ENCODE peak calls at places on chromosomes 12 and 14, in nine cellular contexts. J is lower lobe of right lung; W is CD4-positive, CD25-positive, alpha-beta regulatory T cell; G is AG04450; O is colonic mucosa; Q is neuronal stem cell; F is PC-9; C is ovary; A is psoas muscle. P is an unnamed sample.
A peak's percentile ranks its signal among the peaks of the same experiment; 100 is the strongest.

GRCh38 chr12:109529618-109530300 is 43.5 kb downstream of the MMAB start:
- DNase-seq in W (no peak), A (no peak), C (no peak), O (no peak), F (no peak), J (peak; percentile 6), Q (no peak), G (no peak), P (no peak)

GRCh38 chr12:69331482-69331845 is 16.7 kb upstream of the LYZ start:
- DNase-seq in C (no peak), O (peak; percentile 42), W (no peak), Q (no peak), J (no peak), G (no peak), A (no peak), F (no peak), P (no peak)

GRCh38 chr14:59069455-59069854 is 119.0 kb upstream of the DAAM1 start:
- DNase-seq in W (no peak), Q (no peak), G (no peak), A (no peak), C (no peak), J (no peak), O (no peak), F (no peak), P (no peak)

GRCh38 chr12:107488666-107489065 is 196.9 kb upstream of the PWP1 start:
- DNase-seq in J (no peak), O (no peak), G (no peak), Q (no peak), F (no peak), C (no peak), W (no peak), A (no peak), P (no peak)

GRCh38 chr12:56104815-56105476 is 587 bp downstream of the PA2G4 start:
- DNase-seq in J (no peak), C (peak; percentile 38), G (no peak), W (peak; percentile 44), A (peak; percentile 56), F (no peak), Q (no peak), O (no peak), P (no peak)

GRCh38 chr14:100476012-100476822 is 111.0 kb downstream of the BEGAIN start:
- DNase-seq in G (peak; percentile 76), O (peak; percentile 37), J (no peak), Q (no peak), W (no peak), F (peak; percentile 97), A (no peak), C (no peak), P (peak; percentile 69)

GRCh38 chr14:101033006-101033405 is 129.5 kb upstream of the RTL1 start:
- DNase-seq in Q (no peak), W (no peak), C (peak; percentile 2), G (no peak), F (no peak), A (no peak), J (no peak), O (no peak), P (no peak)

GRCh38 chr14:75363570-75364227 is 64.1 kb upstream of the JDP2 start:
- DNase-seq in G (no peak), A (no peak), C (no peak), O (no peak), Q (no peak), J (no peak), W (no peak), F (no peak), P (no peak)

GRCh38 chr12:106724116-106724515 is 50.4 kb upstream of the RIC8B start:
- DNase-seq in J (no peak), W (no peak), F (no peak), Q (no peak), O (no peak), G (no peak), C (no peak), A (no peak), P (no peak)

GRCh38 chr12:67982165-67982563 is 7.1 kb upstream of the IFNG-AS1 start:
- DNase-seq in J (no peak), W (no peak), O (no peak), Q (no peak), A (no peak), G (no peak), F (no peak), C (no peak), P (no peak)

GRCh38 chr12:26833692-26834168 is 736 bp upstream of the ITPR2 start:
- DNase-seq in F (peak; percentile 62), W (peak; percentile 73), Q (peak; percentile 38), J (peak; percentile 75), G (no peak), A (no peak), C (peak; percentile 41), O (peak; percentile 58), P (peak; percentile 80)

GRCh38 chr12:78421011-78421410 is 443.6 kb upstream of the SYT1 start:
- DNase-seq in Q (no peak), F (no peak), W (no peak), G (no peak), J (no peak), C (no peak), A (no peak), O (no peak), P (no peak)

GRCh38 chr14:93629636-93630035 is 158.6 kb downstream of the PRIMA1 start:
- DNase-seq in F (no peak), A (no peak), W (no peak), O (no peak), J (no peak), Q (no peak), G (no peak), C (no peak), P (no peak)

GRCh38 chr12:6187948-6188793 is 12.0 kb upstream of the CD9 start:
- DNase-seq in J (no peak), A (no peak), C (no peak), G (no peak), O (no peak), F (no peak), Q (no peak), W (no peak), P (no peak)

DNA sequence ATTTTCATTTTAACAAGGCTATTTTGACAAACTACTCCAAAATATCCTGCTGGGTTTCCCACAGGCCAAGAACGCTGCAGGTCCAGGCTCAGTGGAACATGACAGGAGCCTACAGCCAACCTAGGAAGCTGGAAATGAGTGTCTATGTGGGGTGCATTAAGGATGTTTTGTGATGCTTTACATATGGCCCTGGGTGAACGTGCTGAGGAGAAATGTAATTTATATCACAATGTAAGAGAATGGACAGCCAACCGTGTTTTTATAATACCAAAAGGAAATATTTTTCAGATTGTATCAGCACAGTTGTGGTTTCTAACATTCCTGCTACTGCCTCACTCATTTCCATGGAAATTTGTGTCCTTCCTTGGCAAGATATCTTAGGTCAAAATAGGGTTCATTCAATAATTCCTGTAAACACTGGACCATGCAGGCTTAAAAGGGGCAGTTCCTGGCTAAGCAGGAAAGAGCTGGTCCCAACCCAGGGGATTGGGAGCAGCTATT is 51.5 kb downstream of the ST8SIA1 start:
- DNase-seq in C (no peak), Q (no peak), G (no peak), O (no peak), J (no peak), F (no peak), A (no peak), W (no peak), P (no peak)
- H3K27ac ChIP-seq in C (peak overlapping the region; percentile 76), Q (no peak overlapping the region), G (peak overlapping the region; percentile 71), O (peak overlapping the region; percentile 25), J (peak overlapping the region; percentile 63), F (no peak overlapping the region), A (peak overlapping the region; percentile 38), W (no peak overlapping the region), P (peak overlapping the region; percentile 4)

GRCh38 chr14:94963051-94963450 is 193.1 kb upstream of the GSC start:
- DNase-seq in F (no peak), W (no peak), C (no peak), J (no peak), Q (no peak), G (no peak), A (no peak), O (no peak), P (no peak)

GRCh38 chr14:94965551-94966339 is 191.6 kb downstream of the DICER1 start:
- DNase-seq in A (no peak), F (no peak), W (no peak), Q (no peak), C (no peak), O (no peak), G (no peak), J (no peak), P (no peak)

GRCh38 chr14:94966344-94966743 is 191.0 kb downstream of the DICER1 start:
- DNase-seq in G (no peak), O (no peak), C (no peak), W (no peak), Q (no peak), F (no peak), A (no peak), J (no peak), P (no peak)

GRCh38 chr14:94964931-94965330 is 192.4 kb downstream of the DICER1 start:
- DNase-seq in J (no peak), O (no peak), W (no peak), C (no peak), A (no peak), Q (no peak), F (no peak), G (no peak), P (no peak)

DNA sequence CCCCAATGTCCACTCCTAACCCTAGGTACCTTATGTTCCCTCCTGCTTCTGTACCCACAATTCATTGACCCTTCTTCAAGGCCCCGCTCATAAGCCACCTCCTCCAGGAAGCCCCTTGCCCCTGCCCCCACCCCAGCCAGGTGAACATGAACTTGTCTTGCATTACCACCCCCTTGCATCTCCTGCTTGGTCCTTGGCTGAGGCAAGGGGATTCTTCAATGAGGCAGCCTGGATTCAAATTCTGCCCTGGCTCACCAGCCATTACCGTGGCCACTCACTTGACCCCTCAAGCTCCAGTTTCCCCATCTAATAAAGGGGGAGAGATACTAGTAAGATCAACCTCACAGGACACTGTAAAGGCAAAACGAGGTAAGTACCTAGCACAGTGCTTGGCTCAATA is 193.1 kb downstream of the DICER1 start:
- DNase-seq in O (no peak), Q (no peak), J (no peak), A (no peak), F (no peak), G (no peak), W (no peak), C (no peak), P (no peak)
- H3K27ac ChIP-seq in O (no peak overlapping the region), Q (no peak overlapping the region), J (no peak overlapping the region), A (no peak overlapping the region), F (no peak overlapping the region), G (no peak overlapping the region), W (no peak overlapping the region), C (no peak overlapping the region), P (no peak overlapping the region)

DNA sequence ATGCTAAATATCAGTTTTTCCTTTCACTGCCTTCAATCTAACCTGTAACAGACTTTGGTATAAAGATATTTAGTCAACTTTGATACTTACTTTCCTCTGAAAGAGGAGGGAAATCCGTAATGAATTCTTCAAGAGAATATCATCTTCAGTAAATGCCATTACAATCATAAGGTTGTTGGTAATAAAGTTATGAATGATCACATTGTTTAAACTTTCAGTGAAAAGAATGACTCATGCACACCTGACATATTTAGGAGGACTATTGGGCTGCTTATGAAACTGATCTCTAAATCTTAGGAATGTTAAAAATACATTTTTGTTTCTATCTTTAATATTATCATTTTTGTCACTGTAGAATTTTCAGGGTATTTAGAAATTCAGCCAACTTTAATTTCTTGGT is 474.7 kb downstream of the SLC16A7 start:
- DNase-seq in Q (no peak), G (no peak), J (no peak), F (peak; percentile 48), C (no peak), O (no peak), A (no peak), W (no peak), P (no peak)
- H3K27ac ChIP-seq in Q (no peak overlapping the region), G (no peak overlapping the region), J (no peak overlapping the region), F (no peak overlapping the region), C (no peak overlapping the region), O (no peak overlapping the region), A (no peak overlapping the region), W (no peak overlapping the region), P (no peak overlapping the region)

GRCh38 chr14:23115918-23116317 is 3.1 kb downstream of the CEBPE start:
- DNase-seq in W (no peak), A (no peak), Q (no peak), F (no peak), G (no peak), O (no peak), C (no peak), J (no peak), P (no peak)
- H3K27ac ChIP-seq in W (no peak overlapping the region), A (no peak overlapping the region), Q (no peak overlapping the region), F (peak overlapping the region; percentile 90), G (peak overlapping the region; percentile 21), O (no peak overlapping the region), C (no peak overlapping the region), J (no peak overlapping the region), P (no peak overlapping the region)

P was measured in body of pancreas.